ENCODE peak calls at places on chromosome 22, in five cellular contexts. J is A549, E is spleen, M is prostate gland, Q is body of pancreas. K is an unnamed sample.

GRCh38 chr22:23035557-23036277 is 34.6 kb upstream of the GNAZ start:
- DNase-seq in J (no peak), E (peak), M (no peak), Q (no peak), K (no peak)

GRCh38 chr22:21568207-21569075 is 927 bp downstream of the UBE2L3 start:
- DNase-seq in J (peak), E (peak), M (peak), Q (peak), K (peak)

GRCh38 chr22:31556627-31557203 is 60.4 kb downstream of the SFI1 start:
- DNase-seq in J (peak), E (no peak), M (peak), Q (no peak), K (no peak)

GRCh38 chr22:43897751-43898261 is 6.0 kb upstream of the PNPLA5 start:
- DNase-seq in J (peak), E (no peak), M (no peak), Q (no peak), K (no peak)

GRCh38 chr22:20319745-20320658 is at the start of gene DGCR6L:
- DNase-seq in J (peak), E (peak), M (peak), Q (peak), K (peak)

GRCh38 chr22:39580795-39581194 is 10.2 kb downstream of the CACNA1I start:
- DNase-seq in J (no peak), E (no peak), M (no peak), Q (no peak), K (no peak)

GRCh38 chr22:32853662-32854061 is 52.2 kb downstream of the TIMP3 start:
- DNase-seq in J (no peak), E (no peak), M (no peak), Q (no peak), K (no peak)

GRCh38 chr22:47794851-47795250 is 1032.4 kb downstream of the TBC1D22A start:
- DNase-seq in J (no peak), E (peak), M (no peak), Q (no peak), K (no peak)

GRCh38 chr22:46604306-46604690 is 15.9 kb upstream of the GRAMD4 start:
- DNase-seq in J (no peak), E (no peak), M (no peak), Q (no peak), K (no peak)
- H3K27ac ChIP-seq in J (no peak), E (no peak), M (no peak), Q (peak), K (peak)

GRCh38 chr22:45309422-45310227 is at the start of gene FAM118A:
- DNase-seq in J (peak), E (peak), M (peak), Q (peak), K (peak)
- TF ChIP-seq CTCF in J (no peak), E (peak), M (peak), Q (peak), K (no peak)

GRCh38 chr22:19228174-19228573 is 49.6 kb upstream of the SLC25A1 start:
- DNase-seq in J (no peak), E (no peak), M (no peak), Q (no peak), K (no peak)
- TF ChIP-seq POLR2A in J (no peak), E (no peak), M (no peak), Q (no peak), K (no peak)

GRCh38 chr22:17085277-17086091 is 684 bp downstream of the IL17RA start:
- DNase-seq in J (no peak), E (no peak), M (no peak), Q (peak), K (peak)
- H3K27ac ChIP-seq in J (peak), E (peak), M (peak), Q (peak), K (peak)

DNA sequence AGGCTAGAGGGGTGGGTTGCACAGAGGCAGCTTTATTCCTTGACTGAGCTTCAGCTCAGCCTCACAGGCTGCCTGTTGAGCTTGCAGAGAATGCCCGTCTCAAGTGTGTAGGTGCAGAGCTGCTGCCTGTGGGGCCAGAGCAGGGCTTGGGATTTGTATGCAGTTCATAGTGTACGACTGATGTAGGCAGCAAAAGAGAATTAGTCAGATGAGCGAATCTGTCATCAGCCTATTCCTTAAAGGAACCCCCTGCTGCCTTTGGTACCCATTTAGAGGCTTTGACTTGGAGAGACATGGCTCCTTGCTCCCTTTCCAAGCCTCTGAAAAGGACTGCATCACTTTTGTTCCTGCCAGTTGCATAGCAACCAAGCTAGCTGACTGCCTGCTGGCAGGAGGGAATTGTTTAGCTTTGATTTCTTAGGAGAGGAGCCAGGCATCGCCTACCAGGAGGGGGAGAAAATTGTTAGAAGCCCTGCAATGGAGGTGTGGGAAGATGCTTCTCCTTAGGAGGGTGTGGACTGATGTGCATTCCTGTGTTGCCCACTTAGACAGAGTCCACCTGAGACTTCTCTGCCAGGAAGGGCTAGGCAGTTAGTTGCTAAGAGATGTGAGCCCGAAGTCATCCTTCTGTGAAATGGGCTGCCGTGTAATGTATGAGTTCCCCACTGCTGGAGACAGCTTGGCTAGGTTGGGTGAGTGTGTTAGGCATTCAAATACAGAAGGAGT is 10.9 kb downstream of the ACO2 start:
- DNase-seq in J (no peak), E (no peak), M (no peak), Q (no peak), K (no peak)
- TF ChIP-seq CTCF in J (no peak), E (no peak), M (no peak), Q (no peak), K (no peak)

GRCh38 chr22:36153756-36154155 is 6.8 kb downstream of the APOL3 start:
- DNase-seq in J (no peak), E (no peak), M (no peak), Q (no peak), K (no peak)

GRCh38 chr22:36156119-36156514 is 4.4 kb downstream of the APOL3 start:
- DNase-seq in J (no peak), E (no peak), M (no peak), Q (no peak), K (no peak)

GRCh38 chr22:36152088-36152487 is 8.5 kb downstream of the APOL3 start:
- DNase-seq in J (no peak), E (no peak), M (no peak), Q (no peak), K (no peak)

GRCh38 chr22:36156515-36157419 is 3.8 kb downstream of the APOL3 start:
- DNase-seq in J (no peak), E (peak), M (peak), Q (peak), K (peak)

DNA sequence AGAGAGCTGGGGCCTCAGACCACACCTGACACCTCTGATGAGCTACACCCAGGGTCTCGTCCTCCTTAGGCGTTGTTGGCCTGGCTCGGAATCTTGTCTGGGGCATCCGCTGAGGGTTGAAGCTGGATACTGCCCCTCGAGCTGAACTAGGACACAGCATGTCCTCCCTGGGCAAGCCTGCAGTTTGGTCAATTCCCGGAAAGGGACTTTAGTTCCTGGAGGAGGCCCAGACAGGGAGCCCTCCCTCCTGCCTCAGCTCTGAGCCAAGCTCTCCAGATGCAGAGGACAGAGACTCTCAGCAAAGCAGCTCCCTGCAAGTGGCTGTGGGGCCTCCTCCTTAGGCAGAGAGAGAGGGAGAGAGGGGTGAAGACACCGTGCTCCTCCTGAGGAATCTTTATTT is 4.9 kb downstream of the APOL3 start:
- DNase-seq in J (no peak), E (no peak), M (no peak), Q (peak), K (peak)
- TF ChIP-seq POLR2A in J (no peak), E (no peak), M (no peak), Q (no peak), K (no peak)

GRCh38 chr22:29914991-29915390 is 32.0 kb downstream of the MTMR3 start:
- DNase-seq in J (no peak), E (no peak), M (no peak), Q (no peak), K (no peak)
- H3K27ac ChIP-seq in J (no peak), E (no peak), M (no peak), Q (no peak), K (no peak)

GRCh38 chr22:50476819-50477344 is 2.0 kb upstream of the SBF1 start:
- DNase-seq in J (no peak), E (no peak), M (no peak), Q (no peak), K (no peak)

GRCh38 chr22:50475652-50476002 is 792 bp upstream of the SBF1 start:
- DNase-seq in J (no peak), E (no peak), M (no peak), Q (no peak), K (no peak)

GRCh38 chr22:50473088-50473487 is 1.7 kb downstream of the SBF1 start:
- DNase-seq in J (peak), E (peak), M (no peak), Q (no peak), K (no peak)

GRCh38 chr22:50473855-50474671 is 772 bp downstream of the SBF1 start:
- DNase-seq in J (no peak), E (peak), M (no peak), Q (peak), K (peak)

GRCh38 chr22:50474711-50475651 is at the start of gene SBF1:
- DNase-seq in J (peak), E (peak), M (peak), Q (peak), K (peak)
- TF ChIP-seq CTCF in J (no peak), E (no peak), M (no peak), Q (no peak), K (no peak)

GRCh38 chr22:37196539-37197450 is 8.7 kb upstream of the C1QTNF6 start:
- DNase-seq in J (peak), E (peak), M (peak), Q (peak), K (peak)
- TF ChIP-seq POLR2A in J (no peak), E (no peak), M (no peak), Q (no peak), K (no peak)

K was measured in heart left ventricle.